ENCODE peak calls at places on chromosomes 13 and 19, in four cellular contexts. C is ovary, D is cardiac fibroblast, B is stomach. A is an unnamed sample.
A peak's percentile ranks its signal among the peaks of the same experiment; 100 is the strongest.

GRCh38 chr19:37332839-37333238 is 38.1 kb upstream of the ZNF527 start:
- DNase-seq in B (no peak), C (no peak), D (no peak), A (no peak)

GRCh38 chr19:51136891-51137551 is 5.1 kb upstream of the SIGLEC7 start:
- DNase-seq in C (no peak), D (peak; percentile 12), B (no peak), A (no peak)

GRCh38 chr19:49065905-49066512 is 1.4 kb upstream of the NTF4 start:
- DNase-seq in B (no peak), C (no peak), D (no peak), A (no peak)

GRCh38 chr19:35897706-35898451 is 2.5 kb downstream of the NFKBID start:
- DNase-seq in D (no peak), B (no peak), C (no peak), A (no peak)

GRCh38 chr19:49142866-49143335 is 12.3 kb downstream of the HRC start:
- DNase-seq in B (peak; percentile 91), C (peak; percentile 74), D (peak; percentile 92), A (peak; percentile 90)

GRCh38 chr13:40306817-40307216 is 359.6 kb downstream of the FOXO1 start:
- DNase-seq in B (no peak), D (no peak), C (no peak), A (no peak)

GRCh38 chr13:24135674-24136300 is 24.7 kb upstream of the SPATA13 start:
- DNase-seq in D (peak; percentile 59), C (no peak), B (no peak), A (no peak)

GRCh38 chr13:51925865-51926527 is 64.2 kb downstream of the CCDC70 start:
- DNase-seq in C (no peak), B (no peak), D (no peak), A (no peak)

GRCh38 chr13:27353166-27353583 is 71.2 kb upstream of the GTF3A start:
- DNase-seq in B (no peak), D (peak; percentile 37), C (no peak), A (no peak)

GRCh38 chr13:74052402-74052928 is 81.7 kb downstream of the KLF12 start:
- DNase-seq in C (no peak), D (no peak), B (peak; percentile 88), A (no peak)

GRCh38 chr13:111217661-111218060 is 102.6 kb downstream of the ARHGEF7 start:
- DNase-seq in B (no peak), D (no peak), C (peak; percentile 73), A (no peak)

GRCh38 chr19:50644315-50644915 is 4.7 kb upstream of the SYT3 start:
- DNase-seq in B (no peak), C (no peak), D (no peak), A (no peak)

GRCh38 chr13:114049026-114049425 is 75.2 kb upstream of the C13orf46 start:
- DNase-seq in D (no peak), C (no peak), B (no peak), A (no peak)

GRCh38 chr13:26968431-26969335 is 202.9 kb downstream of the USP12 start:
- DNase-seq in C (no peak), D (no peak), B (peak; percentile 76), A (peak; percentile 80)

GRCh38 chr19:13153627-13154240 is 3.5 kb downstream of the IER2 start:
- DNase-seq in C (peak; percentile 74), B (peak; percentile 44), D (peak; percentile 62), A (peak; percentile 65)

GRCh38 chr13:49046002-49046401 is 70.3 kb downstream of the FNDC3A start:
- DNase-seq in D (no peak), C (no peak), B (no peak), A (no peak)

DNA sequence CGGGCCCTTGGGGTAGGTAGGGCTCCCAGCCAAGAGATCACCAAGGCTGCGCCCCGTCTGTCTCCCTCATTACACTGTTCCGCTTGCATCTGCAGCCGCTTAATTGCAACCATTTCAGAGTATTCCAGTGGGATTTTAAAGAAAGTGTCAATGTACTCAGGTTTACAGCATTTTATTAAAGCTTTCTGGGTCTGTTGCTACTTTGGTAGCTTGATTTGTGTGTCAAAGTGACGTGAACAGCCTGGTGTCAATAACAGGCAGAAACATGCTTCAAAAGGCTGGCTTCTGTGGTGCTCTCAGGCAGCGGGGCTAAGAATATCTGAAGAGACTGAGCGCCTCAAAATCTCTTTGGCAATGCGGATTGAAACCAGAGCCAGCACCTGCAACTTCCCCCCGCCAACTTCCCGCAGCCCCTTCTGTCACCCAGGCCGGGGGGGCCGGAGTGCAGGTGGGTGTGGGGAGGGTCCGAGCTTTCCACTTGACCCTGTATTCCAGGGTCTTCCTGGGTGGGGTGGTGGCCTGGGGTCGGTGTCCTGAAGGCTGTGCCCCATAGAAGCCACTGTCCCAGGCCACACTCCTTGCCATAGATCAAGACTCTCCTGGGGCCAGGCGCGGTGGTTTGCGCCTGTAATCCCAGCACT is 81.2 kb downstream of the KDM4B start:
- DNase-seq in B (no peak), C (no peak), D (no peak), A (no peak)
- H3K4me3 ChIP-seq in B (no peak overlapping the region), C (no peak overlapping the region), D (no peak overlapping the region), A (no peak overlapping the region)

GRCh38 chr13:97221491-97221890 is 642 bp upstream of the MBNL2 start:
- DNase-seq in C (no peak), D (no peak), B (no peak), A (no peak)
- H3K4me3 ChIP-seq in C (peak overlapping the region; percentile 60), D (no peak overlapping the region), B (peak overlapping the region; percentile 57), A (peak overlapping the region; percentile 56)

GRCh38 chr19:41706741-41707501 is 1.5 kb upstream of the CEACAM5 start:
- DNase-seq in C (no peak), D (peak; percentile 6), B (peak; percentile 79), A (peak; percentile 88)
- H3K4me3 ChIP-seq in C (no peak overlapping the region), D (no peak overlapping the region), B (peak overlapping the region; percentile 23), A (peak overlapping the region; percentile 56)

GRCh38 chr13:66530158-66530557 is 700.0 kb downstream of the PCDH9 start:
- DNase-seq in B (no peak), C (no peak), D (no peak), A (no peak)
- H3K4me3 ChIP-seq in B (no peak overlapping the region), C (no peak overlapping the region), D (no peak overlapping the region), A (no peak overlapping the region)

GRCh38 chr19:47610902-47611301 is 2.0 kb downstream of the BICRA start:
- DNase-seq in C (no peak), B (peak; percentile 64), D (no peak), A (peak; percentile 52)
- H3K4me3 ChIP-seq in C (peak overlapping the region; percentile 62), B (peak overlapping the region; percentile 98), D (peak overlapping the region; percentile 95), A (peak overlapping the region; percentile 71)

DNA sequence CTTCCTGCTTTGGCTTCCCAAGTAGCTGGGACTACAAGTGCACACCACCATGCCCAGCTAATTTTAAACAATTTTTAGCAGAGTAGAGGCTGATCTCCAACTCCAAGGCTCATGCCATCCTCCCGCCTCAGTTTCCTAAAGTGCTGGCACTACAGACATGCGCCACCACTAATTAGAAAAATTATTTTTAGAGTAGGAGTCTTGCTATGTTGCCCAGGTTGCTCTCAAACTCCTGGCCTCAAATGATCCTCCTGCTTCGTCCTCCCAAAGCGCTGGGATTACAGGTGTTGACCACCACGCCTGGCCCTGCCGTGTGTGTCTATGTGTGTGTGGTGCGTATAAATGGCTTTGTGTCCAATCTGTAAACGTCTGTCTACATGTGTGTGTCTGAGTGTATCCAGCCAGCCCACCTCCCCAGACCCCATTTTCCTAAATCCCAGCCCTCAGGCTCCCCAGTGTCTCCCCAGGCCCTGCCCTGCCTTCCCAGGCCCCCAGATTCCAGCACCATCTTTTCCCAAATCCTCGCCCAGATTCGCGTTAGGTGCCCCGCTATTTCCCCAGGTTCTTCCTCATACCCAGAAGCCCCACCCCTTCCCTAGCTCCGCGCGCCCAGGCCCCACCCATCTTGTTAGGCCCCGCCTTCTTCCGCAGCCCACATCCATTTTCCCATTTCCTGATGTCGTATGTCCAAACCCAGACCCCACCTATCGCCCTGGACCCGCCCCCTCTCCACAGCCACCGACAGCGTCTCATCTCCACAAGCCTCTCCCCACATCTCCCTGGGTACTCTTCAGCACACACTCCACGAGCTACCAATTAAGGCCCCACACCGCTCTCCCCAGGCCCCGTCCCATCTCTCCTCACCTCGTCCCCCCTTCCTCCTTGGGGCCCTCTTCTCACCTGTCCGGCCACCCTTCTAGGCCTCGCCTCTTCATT is 24.9 kb downstream of the SLC8A2 start:
- DNase-seq in B (peak; percentile 27), D (peak; percentile 26), C (peak; percentile 55), A (no peak)
- H3K4me3 ChIP-seq in B (no peak overlapping the region), D (no peak overlapping the region), C (no peak overlapping the region), A (no peak overlapping the region)

DNA sequence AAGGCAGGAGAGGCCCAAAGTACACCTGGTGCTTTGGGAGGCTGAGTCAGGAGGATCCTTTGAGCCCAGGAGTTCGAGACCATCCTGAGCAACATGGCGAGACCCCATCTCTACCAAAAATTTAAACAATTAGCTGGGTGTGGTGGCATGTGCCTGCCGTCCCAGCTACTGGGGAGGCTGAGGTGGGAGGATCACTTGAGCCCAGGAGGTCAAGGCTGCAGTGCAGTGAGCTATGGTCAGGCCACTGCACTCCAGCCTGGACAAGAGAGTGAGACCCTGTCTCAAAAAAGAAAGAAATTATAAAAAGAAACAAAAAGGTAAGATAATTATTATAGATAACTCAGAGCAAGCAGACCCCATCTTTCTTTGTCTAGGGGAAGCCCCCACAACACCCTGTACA is 1.9 kb downstream of the HOMER3 start:
- DNase-seq in B (no peak), D (no peak), C (no peak), A (no peak)
- H3K4me3 ChIP-seq in B (no peak overlapping the region), D (peak overlapping the region; percentile 91), C (no peak overlapping the region), A (no peak overlapping the region)

GRCh38 chr19:12034196-12034595 is 1.3 kb downstream of the ZNF433 start:
- DNase-seq in C (no peak), D (peak; percentile 4), B (no peak), A (no peak)
- H3K4me3 ChIP-seq in C (no peak overlapping the region), D (peak overlapping the region; percentile 87), B (peak overlapping the region; percentile 89), A (no peak overlapping the region)